ENCODE peak calls at places on chromosomes 2 and 18, in six cellular contexts. D is Peyer's patch, I is AG04449, J is neural crest cell, W is thoracic aorta, M is bronchial epithelial cell. Q is an unnamed sample.

GRCh38 chr2:63792523-63792922 is 49.2 kb upstream of the UGP2 start:
- DNase-seq in D (no peak), I (peak), J (no peak), W (no peak), M (peak), Q (peak)

GRCh38 chr18:58831610-58832009 is 33.1 kb upstream of the ZNF532 start:
- DNase-seq in D (no peak), I (no peak), J (no peak), W (no peak), M (peak), Q (peak)

GRCh38 chr2:32427672-32428622 is 71.1 kb downstream of the BIRC6 start:
- DNase-seq in D (no peak), I (no peak), J (no peak), W (no peak), M (no peak), Q (no peak)

GRCh38 chr2:207758010-207758409 is 11.7 kb downstream of the FZD5 start:
- DNase-seq in D (no peak), I (no peak), J (no peak), W (no peak), M (no peak), Q (no peak)

GRCh38 chr18:35463050-35463449 is 34.7 kb downstream of the INO80C start:
- DNase-seq in D (no peak), I (no peak), J (no peak), W (no peak), M (no peak), Q (peak)

GRCh38 chr2:106158871-106159270 is 35.2 kb downstream of the UXS1 start:
- DNase-seq in D (no peak), I (no peak), J (no peak), W (no peak), M (no peak), Q (no peak)

GRCh38 chr2:126776255-126776654 is 120.3 kb downstream of the GYPC start:
- DNase-seq in D (no peak), I (no peak), J (no peak), W (no peak), M (no peak), Q (no peak)

GRCh38 chr18:8505036-8505435 is 104.2 kb upstream of the RAB12 start:
- DNase-seq in D (no peak), I (no peak), J (no peak), W (no peak), M (no peak), Q (no peak)

GRCh38 chr2:32678825-32679224 is 51.0 kb downstream of the TTC27 start:
- DNase-seq in D (no peak), I (peak), J (no peak), W (no peak), M (peak), Q (peak)

GRCh38 chr2:68426885-68427579 is 40.1 kb downstream of the FBXO48 start:
- DNase-seq in D (no peak), I (no peak), J (no peak), W (no peak), M (peak), Q (peak)

GRCh38 chr2:134338180-134338579 is 84.3 kb downstream of the MGAT5 start:
- DNase-seq in D (no peak), I (no peak), J (no peak), W (no peak), M (no peak), Q (no peak)

GRCh38 chr2:122077771-122078170 is 322.3 kb downstream of the TSN start:
- DNase-seq in D (no peak), I (no peak), J (no peak), W (no peak), M (no peak), Q (no peak)

GRCh38 chr18:10660485-10660884 is 134.7 kb downstream of the NAPG start:
- DNase-seq in D (no peak), I (no peak), J (no peak), W (no peak), M (no peak), Q (peak)

GRCh38 chr2:242060212-242060835 is 190.8 kb downstream of the RTP5 start:
- DNase-seq in D (peak), I (peak), J (no peak), W (no peak), M (peak), Q (peak)

DNA sequence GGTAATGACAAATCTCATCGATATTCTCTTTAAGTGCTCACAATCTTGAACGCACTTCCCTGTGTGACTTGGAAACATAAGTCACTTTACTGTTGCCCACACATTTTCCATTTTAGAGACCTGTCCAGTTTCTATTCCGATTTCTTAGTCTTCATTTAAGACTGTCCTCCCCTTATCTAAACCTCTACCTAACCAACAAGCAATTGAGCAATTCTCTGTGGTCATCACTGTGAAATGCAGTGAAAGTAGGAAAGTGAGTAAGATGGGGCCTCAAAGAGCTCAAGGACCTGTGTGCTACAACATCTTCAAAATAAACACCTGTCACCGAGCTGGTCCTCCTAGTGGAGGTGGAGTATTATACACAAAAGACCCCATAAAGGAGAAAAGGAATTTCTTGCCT is 184.4 kb downstream of the CNTNAP5 start:
- DNase-seq in D (no peak), I (no peak), J (no peak), W (no peak), M (no peak), Q (no peak)
- TF ChIP-seq CTCF in D (no peak), I (no peak), J (no peak), W (no peak), M (no peak), Q (no peak)

DNA sequence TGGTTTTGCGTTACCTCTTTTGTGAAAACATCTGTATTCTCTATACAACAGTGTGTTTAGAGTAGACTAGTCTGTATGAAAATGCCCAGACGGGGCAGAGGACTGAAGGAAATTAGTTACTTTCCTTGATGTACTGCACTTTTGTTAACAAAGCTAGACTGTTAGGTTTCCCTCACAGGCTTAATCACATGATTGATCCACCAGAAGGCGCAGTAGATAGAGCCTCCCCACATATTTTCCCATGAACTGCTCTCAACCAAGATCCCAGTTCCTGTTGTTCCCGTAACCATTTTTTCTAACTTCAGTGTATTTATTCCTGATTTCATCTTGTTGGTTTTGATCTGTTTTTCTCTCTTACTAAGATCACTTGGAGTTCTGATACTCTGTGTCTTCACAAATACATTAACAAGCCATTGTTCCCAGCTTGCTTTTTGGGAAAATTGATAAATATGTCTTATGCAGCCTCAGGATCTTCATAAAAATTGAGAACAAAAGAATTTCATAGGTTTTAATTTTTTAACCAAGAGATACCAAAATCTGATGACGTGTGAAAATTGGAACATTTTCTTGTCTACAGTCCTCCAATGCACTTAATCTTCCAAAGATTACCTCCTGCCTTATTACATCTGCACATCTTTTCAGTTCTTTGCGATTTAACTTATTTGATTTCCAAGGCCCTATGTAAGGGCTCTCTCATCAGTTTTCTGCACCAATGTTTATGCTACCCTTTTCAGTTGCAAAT is 2.9 kb downstream of the MRPL35 start:
- DNase-seq in D (no peak), I (no peak), J (no peak), W (no peak), M (no peak), Q (no peak)
- TF ChIP-seq CTCF in D (no peak), I (no peak), J (peak), W (no peak), M (no peak), Q (no peak)

GRCh38 chr18:43061816-43062215 is 53.7 kb downstream of the RIT2 start:
- DNase-seq in D (no peak), I (no peak), J (no peak), W (no peak), M (no peak), Q (no peak)

GRCh38 chr18:43068781-43069180 is 46.7 kb downstream of the RIT2 start:
- DNase-seq in D (no peak), I (no peak), J (no peak), W (no peak), M (no peak), Q (no peak)

DNA sequence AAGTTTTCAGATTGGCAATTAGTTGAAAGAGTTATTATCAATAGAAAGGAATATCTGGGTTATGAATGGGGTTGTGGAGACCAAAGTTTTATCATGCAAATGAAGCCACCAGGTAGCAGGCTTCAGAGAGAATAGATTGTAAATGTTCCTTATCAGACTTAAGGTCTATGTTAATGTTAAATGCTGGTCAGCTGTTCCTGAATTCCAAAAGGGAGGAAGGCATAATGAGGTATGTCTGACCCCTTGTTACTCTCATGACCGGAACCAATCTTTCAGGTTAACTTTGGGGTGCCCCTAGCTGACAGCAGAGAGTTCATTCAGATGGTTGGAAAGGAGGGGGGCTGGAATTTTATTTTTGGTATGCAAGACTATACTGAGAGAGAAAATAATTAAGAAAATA is 47.9 kb downstream of the RIT2 start:
- DNase-seq in D (no peak), I (no peak), J (no peak), W (no peak), M (no peak), Q (no peak)
- TF ChIP-seq CTCF in D (no peak), I (no peak), J (no peak), W (no peak), M (no peak), Q (no peak)

DNA sequence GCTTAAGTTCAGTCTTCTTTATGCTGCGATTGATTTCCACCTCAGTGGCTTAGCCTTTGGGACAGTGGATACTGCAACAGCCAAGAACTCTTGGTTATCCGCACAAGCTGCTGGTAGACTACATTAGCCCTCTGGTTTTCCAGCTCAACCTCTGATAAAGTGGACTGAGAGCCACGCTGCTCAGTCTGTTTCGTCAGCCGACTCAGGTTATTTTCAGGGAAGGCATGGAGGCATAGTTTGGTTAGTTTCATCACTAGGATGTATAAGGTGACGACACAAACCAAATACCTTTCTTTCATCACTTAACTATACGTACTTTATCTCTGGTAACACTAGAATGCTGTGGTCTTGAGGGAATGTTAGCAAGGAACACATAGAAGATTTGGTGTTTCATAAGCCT is 14.2 kb downstream of the CD8A start:
- DNase-seq in D (no peak), I (no peak), J (no peak), W (no peak), M (no peak), Q (no peak)
- TF ChIP-seq CTCF in D (no peak), I (no peak), J (no peak), W (no peak), M (no peak), Q (no peak)

GRCh38 chr2:158573739-158574138 is 117.0 kb downstream of the PKP4 start:
- DNase-seq in D (no peak), I (no peak), J (no peak), W (no peak), M (no peak), Q (peak)
- TF ChIP-seq CTCF in D (no peak), I (no peak), J (no peak), W (no peak), M (peak), Q (no peak)

GRCh38 chr2:159362816-159363251 is 76.3 kb upstream of the WDSUB1 start:
- DNase-seq in D (no peak), I (peak), J (no peak), W (no peak), M (peak), Q (peak)
- TF ChIP-seq CTCF in D (no peak), I (no peak), J (no peak), W (no peak), M (no peak), Q (no peak)

DNA sequence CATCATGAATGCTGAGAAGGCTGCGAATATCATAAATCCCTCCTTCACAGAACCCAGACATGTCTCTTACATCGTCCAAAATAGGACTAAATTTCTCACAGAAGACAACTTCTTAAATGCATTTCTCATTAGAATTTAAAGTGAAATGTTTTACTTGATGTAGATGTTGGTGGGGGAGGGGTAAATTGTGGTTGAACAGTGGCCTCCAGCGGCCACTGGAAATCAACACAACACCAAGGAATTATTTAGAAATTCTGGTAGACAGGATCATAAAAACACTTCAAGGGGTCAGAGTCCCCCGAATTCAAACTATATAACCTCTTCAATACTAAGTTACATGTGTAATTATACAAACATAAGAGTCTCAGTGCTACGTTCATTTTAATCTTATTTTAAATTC is 135.9 kb downstream of the ABCA12 start:
- DNase-seq in D (no peak), I (peak), J (peak), W (no peak), M (peak), Q (peak)
- TF ChIP-seq CTCF in D (no peak), I (peak), J (peak), W (peak), M (peak), Q (no peak)

GRCh38 chr2:232439758-232440135 is 16.2 kb upstream of the ALPI start:
- DNase-seq in D (no peak), I (no peak), J (no peak), W (no peak), M (no peak), Q (peak)

GRCh38 chr2:232437130-232437620 is 18.8 kb upstream of the ALPI start:
- DNase-seq in D (peak), I (no peak), J (no peak), W (no peak), M (no peak), Q (no peak)

GRCh38 chr2:232441147-232441651 is 14.8 kb upstream of the ALPI start:
- DNase-seq in D (no peak), I (no peak), J (no peak), W (no peak), M (no peak), Q (no peak)

GRCh38 chr2:232438051-232438450 is 17.9 kb upstream of the ALPI start:
- DNase-seq in D (no peak), I (no peak), J (no peak), W (no peak), M (no peak), Q (no peak)

GRCh38 chr2:232438951-232439757 is 16.8 kb upstream of the ALPI start:
- DNase-seq in D (peak), I (no peak), J (no peak), W (no peak), M (no peak), Q (peak)
- TF ChIP-seq CTCF in D (no peak), I (peak), J (peak), W (peak), M (peak), Q (peak)

Q was measured in MCF 10A.